ENCODE peak calls at places on chromosomes 3 and 15, in ten cellular contexts. S is lower lobe of right lung, B is kidney, A is GM12864, N is GM20000, O is heart left ventricle, J is A549, W is foreskin fibroblast, P is kidney epithelial cell, E is colonic mucosa. I is an unnamed sample.

GRCh38 chr3:141797167-141797773 is 34.1 kb downstream of the GRK7 start:
- DNase-seq in S (peak), B (peak), A (no peak), N (peak), O (peak), J (no peak), W (peak), P (no peak), E (peak), I (no peak)

GRCh38 chr3:18679226-18679625 is 254.1 kb upstream of the SATB1 start:
- DNase-seq in S (no peak), B (no peak), A (no peak), N (no peak), O (no peak), J (no peak), W (no peak), P (no peak), E (no peak), I (no peak)

GRCh38 chr3:21421096-21421495 is 329.9 kb downstream of the ZNF385D start:
- DNase-seq in S (no peak), B (peak), A (no peak), N (no peak), O (no peak), J (no peak), W (no peak), P (no peak), E (no peak), I (no peak)

GRCh38 chr15:57358611-57359010 is 17.7 kb upstream of the CGNL1 start:
- DNase-seq in S (no peak), B (no peak), A (no peak), N (no peak), O (no peak), J (no peak), W (no peak), P (no peak), E (no peak), I (no peak)

GRCh38 chr3:111517801-111518200 is 24.2 kb upstream of the CD96 start:
- DNase-seq in S (no peak), B (no peak), A (no peak), N (no peak), O (no peak), J (no peak), W (no peak), P (no peak), E (no peak), I (no peak)

GRCh38 chr3:183555541-183556081 is at the start of gene KLHL6:
- DNase-seq in S (peak), B (peak), A (peak), N (peak), O (peak), J (no peak), W (no peak), P (no peak), E (peak), I (no peak)

GRCh38 chr3:155631323-155632019 is 113.4 kb downstream of the PLCH1 start:
- DNase-seq in S (no peak), B (no peak), A (no peak), N (no peak), O (no peak), J (no peak), W (peak), P (no peak), E (no peak), I (no peak)

GRCh38 chr3:183826448-183826847 is 1.1 kb upstream of the MAP6D1 start:
- DNase-seq in S (no peak), B (no peak), A (no peak), N (no peak), O (no peak), J (no peak), W (no peak), P (no peak), E (no peak), I (no peak)

GRCh38 chr15:79815468-79815867 is 81.3 kb downstream of the MTHFS start:
- DNase-seq in S (no peak), B (no peak), A (no peak), N (no peak), O (peak), J (no peak), W (no peak), P (no peak), E (no peak), I (no peak)

GRCh38 chr3:126932188-126932931 is 50.6 kb upstream of the PLXNA1 start:
- DNase-seq in S (no peak), B (no peak), A (no peak), N (no peak), O (no peak), J (no peak), W (no peak), P (no peak), E (no peak), I (no peak)

GRCh38 chr3:85161544-85161943 is 202.8 kb downstream of the CADM2 start:
- DNase-seq in S (no peak), B (no peak), A (no peak), N (no peak), O (no peak), J (peak), W (no peak), P (no peak), E (peak), I (peak)

GRCh38 chr15:68653795-68654194 is 75.0 kb downstream of the CORO2B start:
- DNase-seq in S (no peak), B (no peak), A (no peak), N (no peak), O (no peak), J (no peak), W (no peak), P (no peak), E (no peak), I (no peak)

GRCh38 chr3:99236576-99236975 is 335.1 kb upstream of the DCBLD2 start:
- DNase-seq in S (no peak), B (no peak), A (no peak), N (no peak), O (no peak), J (no peak), W (no peak), P (no peak), E (no peak), I (no peak)

GRCh38 chr3:6667354-6667753 is 193.6 kb upstream of the GRM7 start:
- DNase-seq in S (no peak), B (no peak), A (no peak), N (no peak), O (no peak), J (no peak), W (no peak), P (no peak), E (no peak), I (no peak)

GRCh38 chr3:187252311-187252710 is 39.2 kb downstream of the MASP1 start:
- DNase-seq in S (no peak), B (no peak), A (no peak), N (no peak), O (no peak), J (no peak), W (no peak), P (no peak), E (no peak), I (no peak)

GRCh38 chr3:42118762-42119361 is 27.7 kb downstream of the TRAK1 start:
- DNase-seq in S (no peak), B (no peak), A (no peak), N (peak), O (no peak), J (peak), W (peak), P (no peak), E (no peak), I (peak)

GRCh38 chr15:101029971-101030661 is 111.0 kb downstream of the LRRK1 start:
- DNase-seq in S (no peak), B (peak), A (no peak), N (no peak), O (no peak), J (no peak), W (no peak), P (no peak), E (peak), I (no peak)

GRCh38 chr15:55738715-55739114 is 4.2 kb downstream of the PRTG start:
- DNase-seq in S (no peak), B (no peak), A (no peak), N (no peak), O (no peak), J (no peak), W (no peak), P (no peak), E (no peak), I (no peak)

GRCh38 chr15:76140069-76140454 is 80.3 kb downstream of the TMEM266 start:
- DNase-seq in S (no peak), B (peak), A (no peak), N (no peak), O (peak), J (no peak), W (no peak), P (no peak), E (no peak), I (no peak)

GRCh38 chr15:58307313-58307961 is 124.4 kb upstream of the LIPC start:
- DNase-seq in S (no peak), B (no peak), A (no peak), N (no peak), O (no peak), J (no peak), W (peak), P (peak), E (no peak), I (no peak)

GRCh38 chr3:172140499-172141391 is 101.4 kb downstream of the FNDC3B start:
- DNase-seq in S (no peak), B (no peak), A (no peak), N (no peak), O (no peak), J (peak), W (peak), P (peak), E (peak), I (peak)

GRCh38 chr15:59993950-59994401 is 10.1 kb upstream of the FOXB1 start:
- DNase-seq in S (no peak), B (peak), A (no peak), N (peak), O (no peak), J (no peak), W (no peak), P (no peak), E (no peak), I (peak)

GRCh38 chr3:73768594-73769308 is 144.0 kb upstream of the PDZRN3 start:
- DNase-seq in S (no peak), B (no peak), A (no peak), N (no peak), O (no peak), J (no peak), W (no peak), P (no peak), E (no peak), I (no peak)

DNA sequence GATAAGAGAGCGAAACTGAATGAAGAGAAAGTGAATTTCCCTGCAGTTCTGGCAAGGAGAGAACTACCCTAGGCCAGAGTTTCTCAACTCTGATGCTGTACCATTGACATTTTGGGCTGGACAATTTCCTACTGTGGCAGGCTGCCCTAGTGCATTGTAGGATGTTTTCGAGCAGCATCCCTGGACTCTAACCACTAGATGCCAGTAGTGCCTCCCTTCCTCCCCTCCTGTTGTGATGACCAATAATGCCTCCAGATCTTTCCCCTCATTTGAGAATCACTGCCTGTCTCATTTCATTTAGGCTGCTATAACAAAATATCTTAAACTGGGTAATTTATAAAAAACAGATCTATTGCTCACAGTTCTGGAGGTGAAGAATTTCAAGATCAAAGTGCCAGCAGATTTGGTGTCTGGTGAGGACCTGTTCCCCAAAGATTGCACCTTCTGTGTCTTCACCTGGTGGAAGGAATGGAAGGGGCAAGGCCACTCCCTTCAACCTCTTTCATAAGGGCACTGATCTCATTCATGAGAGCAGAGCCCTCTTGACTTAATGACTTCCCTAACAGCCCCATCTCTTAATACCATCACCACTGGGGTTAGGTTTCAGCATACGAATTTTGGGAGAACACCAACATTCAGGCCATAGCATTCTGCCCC is 188.9 kb upstream of the MEIS2 start:
- DNase-seq in S (no peak), B (no peak), A (no peak), N (no peak), O (no peak), J (no peak), W (peak), P (no peak), E (no peak), I (peak)
- TF ChIP-seq CTCF in S (no peak), B (no peak), A (no peak), N (no peak), O (no peak), J (no peak), W (peak), P (peak), E (no peak), I (no peak)

DNA sequence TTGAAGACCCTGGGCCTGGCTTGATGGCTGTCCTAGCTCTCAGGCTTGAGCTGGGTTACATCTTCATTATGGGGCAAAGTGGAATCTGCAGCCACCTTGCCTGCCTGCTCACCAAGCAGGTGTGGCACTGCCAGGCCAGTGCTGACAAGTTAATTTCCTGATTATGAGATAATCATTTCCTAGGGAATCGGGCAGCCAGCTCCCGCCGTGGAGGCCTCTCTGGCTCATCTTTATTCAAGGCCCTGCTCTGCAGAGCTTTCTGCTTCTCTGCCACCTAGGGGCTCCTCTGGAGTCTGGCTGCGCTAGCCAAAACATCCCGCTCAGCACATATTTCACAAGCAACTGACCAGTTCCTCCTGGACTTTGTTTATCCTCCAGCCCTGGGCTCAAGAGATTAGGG is 9.9 kb downstream of the LOXL1 start:
- DNase-seq in S (peak), B (peak), A (no peak), N (no peak), O (no peak), J (no peak), W (no peak), P (no peak), E (no peak), I (no peak)
- TF ChIP-seq CTCF in S (no peak), B (peak), A (no peak), N (no peak), O (no peak), J (no peak), W (peak), P (peak), E (no peak), I (no peak)

DNA sequence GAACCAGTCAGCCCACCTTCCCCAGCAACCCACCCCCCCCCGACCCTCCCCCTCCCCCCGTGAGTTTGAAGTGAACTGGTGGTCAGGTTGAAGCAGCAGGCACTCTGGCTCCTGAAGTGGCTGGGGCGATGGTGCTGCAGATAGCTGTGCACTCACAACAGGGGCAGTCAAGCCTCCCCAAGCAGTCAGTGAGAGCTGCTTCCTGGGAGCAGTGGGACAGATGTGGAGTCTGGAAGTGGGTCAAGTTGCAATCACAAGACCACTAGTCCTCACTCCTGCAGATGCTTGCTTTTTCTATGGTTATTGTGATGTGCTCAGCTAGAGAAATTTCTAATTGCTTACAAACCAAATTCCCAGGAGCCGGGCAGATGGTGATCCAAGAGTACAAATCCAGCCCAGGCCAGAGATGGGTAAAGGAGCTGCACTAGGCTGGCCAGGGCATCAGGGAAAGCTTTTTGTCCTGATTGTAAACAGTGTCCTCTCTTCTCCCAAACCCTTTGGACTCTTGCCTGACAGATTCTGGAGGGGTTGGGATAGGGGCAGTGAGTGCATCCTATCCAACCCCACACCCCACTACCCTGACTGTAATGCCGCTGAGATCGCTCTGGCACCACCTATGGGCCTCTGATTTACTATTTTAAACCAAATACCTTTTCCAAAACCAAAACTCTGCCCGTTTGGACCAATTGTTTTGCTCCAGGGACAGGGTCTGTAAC is 9.8 kb upstream of the CLPX start:
- DNase-seq in S (no peak), B (no peak), A (no peak), N (no peak), O (no peak), J (no peak), W (no peak), P (no peak), E (no peak), I (no peak)
- TF ChIP-seq CTCF in S (no peak), B (no peak), A (no peak), N (no peak), O (no peak), J (no peak), W (no peak), P (no peak), E (no peak), I (no peak)

GRCh38 chr3:178320481-178321352 is 215.5 kb upstream of the KCNMB2 start:
- DNase-seq in S (no peak), B (peak), A (no peak), N (no peak), O (peak), J (no peak), W (peak), P (peak), E (peak), I (no peak)
- TF ChIP-seq CTCF in S (no peak), B (no peak), A (no peak), N (no peak), O (no peak), J (no peak), W (no peak), P (no peak), E (no peak), I (no peak)